ENCODE peak calls at places on chromosomes 5 and 9, in five cellular contexts. Z, G, V, J and S are unnamed samples.

GRCh38 chr5:57002959-57003485 is 51.1 kb upstream of the MIER3 start:
- DNase-seq in V (no peak), J (no peak), Z (no peak), G (no peak), S (no peak)

GRCh38 chr5:178460598-178461425 is 129.4 kb downstream of the COL23A1 start:
- DNase-seq in J (peak), G (peak), Z (peak), V (peak), S (no peak)

GRCh38 chr9:90942555-90942954 is 140.9 kb downstream of the SYK start:
- DNase-seq in Z (no peak), V (no peak), G (no peak), J (peak), S (no peak)

GRCh38 chr5:101977729-101978345 is 318.2 kb downstream of the SLCO4C1 start:
- DNase-seq in J (peak), Z (peak), G (peak), V (peak), S (no peak)

GRCh38 chr9:98357921-98358535 is 102.6 kb upstream of the TBC1D2 start:
- DNase-seq in G (peak), V (no peak), J (peak), Z (peak), S (peak)

GRCh38 chr5:143177263-143177994 is 226.1 kb downstream of the NR3C1 start:
- DNase-seq in G (peak), Z (peak), V (no peak), J (peak), S (peak)

GRCh38 chr5:132069561-132069960 is 4.0 kb upstream of the CSF2 start:
- DNase-seq in G (no peak), J (no peak), V (no peak), Z (no peak), S (no peak)

GRCh38 chr5:10424124-10424731 is 17.5 kb upstream of the ROPN1L start:
- DNase-seq in G (peak), V (no peak), J (peak), Z (peak), S (no peak)

GRCh38 chr5:139671096-139671841 is 23.1 kb downstream of the CXXC5 start:
- DNase-seq in J (no peak), G (no peak), V (no peak), Z (no peak), S (no peak)

GRCh38 chr9:87687207-87687606 is 38.7 kb upstream of the CTSL start:
- DNase-seq in J (no peak), V (no peak), Z (no peak), G (no peak), S (no peak)

GRCh38 chr5:79924936-79925893 is 65.8 kb downstream of the MTX3 start:
- DNase-seq in Z (peak), J (peak), V (no peak), G (peak), S (no peak)
- TF ChIP-seq CTCF in Z (peak), J (peak), V (no peak), G (peak), S (peak)

GRCh38 chr5:141883948-141884318 is 5.7 kb upstream of the PCDH1 start:
- DNase-seq in J (no peak), Z (no peak), V (no peak), G (no peak), S (no peak)

GRCh38 chr5:141889282-141889871 is 11.2 kb upstream of the PCDH1 start:
- DNase-seq in G (no peak), J (peak), V (no peak), Z (peak), S (no peak)
- TF ChIP-seq CTCF in G (peak), J (peak), V (no peak), Z (peak), S (peak)

GRCh38 chr5:59893436-59894227 is at the start of gene PDE4D:
- DNase-seq in Z (peak), J (peak), G (peak), V (peak), S (no peak)
- TF ChIP-seq CTCF in Z (peak), J (no peak), G (no peak), V (no peak), S (no peak)

GRCh38 chr5:64206653-64207052 is 41.0 kb downstream of the RNF180 start:
- DNase-seq in G (no peak), V (no peak), Z (no peak), J (no peak), S (no peak)

GRCh38 chr5:64210866-64211265 is 45.2 kb downstream of the RNF180 start:
- DNase-seq in J (peak), Z (peak), V (no peak), G (peak), S (peak)

GRCh38 chr5:64213568-64213967 is 47.9 kb downstream of the RNF180 start:
- DNase-seq in Z (no peak), V (no peak), G (no peak), J (no peak), S (no peak)

GRCh38 chr5:64209353-64209752 is 43.7 kb downstream of the RNF180 start:
- DNase-seq in V (no peak), G (no peak), J (no peak), Z (no peak), S (no peak)

GRCh38 chr5:64207978-64208377 is 42.3 kb downstream of the RNF180 start:
- DNase-seq in G (peak), Z (peak), V (no peak), J (peak), S (no peak)
- TF ChIP-seq CTCF in G (peak), Z (peak), V (peak), J (peak), S (no peak)

GRCh38 chr5:168047043-168047668 is 244.3 kb upstream of the WWC1 start:
- DNase-seq in J (peak), V (peak), G (peak), Z (peak), S (no peak)

GRCh38 chr5:168039485-168040005 is 251.9 kb upstream of the WWC1 start:
- DNase-seq in Z (no peak), V (no peak), G (no peak), J (no peak), S (no peak)

GRCh38 chr5:168046163-168046562 is 245.3 kb upstream of the WWC1 start:
- DNase-seq in J (no peak), G (no peak), Z (no peak), V (no peak), S (no peak)

GRCh38 chr5:168042284-168043080 is 249.0 kb upstream of the WWC1 start:
- DNase-seq in V (no peak), J (no peak), G (no peak), Z (no peak), S (no peak)

GRCh38 chr5:168041583-168041982 is 249.9 kb upstream of the WWC1 start:
- DNase-seq in J (no peak), G (no peak), V (no peak), Z (no peak), S (no peak)
- TF ChIP-seq CTCF in J (no peak), G (no peak), V (no peak), Z (no peak), S (no peak)

DNA sequence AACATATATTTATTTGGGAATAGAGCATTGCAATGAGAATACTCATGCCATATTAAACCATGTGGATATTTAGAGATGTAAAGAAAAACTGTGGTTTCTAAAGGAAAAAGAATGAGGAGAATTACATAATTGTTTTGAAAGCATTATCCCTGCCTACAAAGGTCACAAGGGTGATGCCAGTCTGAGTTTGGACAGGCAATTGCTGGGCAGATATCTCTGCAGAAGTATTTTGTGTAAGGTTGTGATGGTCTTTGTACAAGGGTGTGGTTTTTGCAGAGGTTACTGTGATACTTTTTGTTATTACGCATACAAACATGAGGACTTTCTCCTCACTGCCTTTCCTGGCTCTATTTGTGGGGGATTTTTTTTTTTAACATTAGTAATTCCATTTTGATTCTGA is 2022.9 kb upstream of the CDH6 start:
- DNase-seq in G (no peak), V (no peak), Z (no peak), J (no peak), S (no peak)
- TF ChIP-seq CTCF in G (no peak), V (no peak), Z (no peak), J (no peak), S (no peak)